ENCODE peak calls at places on chromosomes 12 and 14, in nine cellular contexts. R is cardiac muscle cell, V is mucosa of descending colon, D is thoracic aorta, J is lower lobe of right lung, G is Peyer's patch, A is tibial nerve, B is tibial artery, F is ascending aorta. W is an unnamed sample. For H3K4me1, the result is how much of the 10 kb centered on the place peaks cover.

GRCh38 chr12:86613306-86613705 is 357.1 kb upstream of the MGAT4C start:
- DNase-seq in R (peak), V (no peak), D (no peak), J (no peak), G (no peak), A (no peak), B (no peak), F (no peak), W (no peak)

GRCh38 chr14:95551435-95551834 is 16.6 kb downstream of the GLRX5 start:
- DNase-seq in R (no peak), V (no peak), D (no peak), J (no peak), G (no peak), A (no peak), B (no peak), F (no peak), W (no peak)

GRCh38 chr12:113757223-113758002 is 208.7 kb downstream of the RBM19 start:
- DNase-seq in R (no peak), V (no peak), D (no peak), J (no peak), G (no peak), A (no peak), B (no peak), F (no peak), W (no peak)

GRCh38 chr14:102828201-102828600 is 51.0 kb downstream of the TRAF3 start:
- DNase-seq in R (peak), V (no peak), D (no peak), J (no peak), G (no peak), A (no peak), B (no peak), F (no peak), W (no peak)

GRCh38 chr12:1457901-1458300 is 136.5 kb downstream of the FBXL14 start:
- DNase-seq in R (peak), V (no peak), D (peak), J (no peak), G (no peak), A (no peak), B (peak), F (peak), W (no peak)

GRCh38 chr14:72523397-72524157 is 370.3 kb downstream of the DPF3 start:
- DNase-seq in R (peak), V (no peak), D (no peak), J (no peak), G (no peak), A (peak), B (no peak), F (peak), W (no peak)

GRCh38 chr12:12811343-12811742 is 1.8 kb upstream of the DDX47 start:
- DNase-seq in R (no peak), V (no peak), D (no peak), J (no peak), G (no peak), A (no peak), B (no peak), F (peak), W (no peak)

GRCh38 chr14:32757568-32757967 is 181.1 kb upstream of the NPAS3 start:
- DNase-seq in R (no peak), V (no peak), D (no peak), J (no peak), G (no peak), A (no peak), B (no peak), F (no peak), W (no peak)

GRCh38 chr12:93127107-93127560 is 198.0 kb upstream of the EEA1 start:
- DNase-seq in R (no peak), V (no peak), D (peak), J (no peak), G (no peak), A (no peak), B (peak), F (peak), W (no peak)

GRCh38 chr14:105532735-105533141 is 6.4 kb downstream of the TMEM121 start:
- DNase-seq in R (peak), V (peak), D (no peak), J (no peak), G (peak), A (no peak), B (peak), F (no peak), W (peak)

GRCh38 chr12:45302621-45303020 is 86.7 kb downstream of the ANO6 start:
- DNase-seq in R (no peak), V (no peak), D (no peak), J (no peak), G (no peak), A (no peak), B (no peak), F (no peak), W (no peak)

GRCh38 chr12:45303955-45304354 is 88.1 kb downstream of the ANO6 start:
- DNase-seq in R (peak), V (no peak), D (no peak), J (no peak), G (no peak), A (no peak), B (no peak), F (no peak), W (no peak)

GRCh38 chr12:45296046-45296586 is 80.2 kb downstream of the ANO6 start:
- DNase-seq in R (peak), V (no peak), D (no peak), J (no peak), G (no peak), A (no peak), B (no peak), F (no peak), W (no peak)

GRCh38 chr12:45298721-45299120 is 82.8 kb downstream of the ANO6 start:
- DNase-seq in R (no peak), V (no peak), D (no peak), J (no peak), G (no peak), A (no peak), B (no peak), F (no peak), W (no peak)

GRCh38 chr12:45299132-45299692 is 83.3 kb downstream of the ANO6 start:
- DNase-seq in R (peak), V (no peak), D (no peak), J (no peak), G (no peak), A (no peak), B (no peak), F (peak), W (no peak)
- H3K4me1 ChIP-seq in R (under half), V (under half), D (half or more), J (under half), G (under half), A (under half), B (half or more), F (under half), W (under half)

GRCh38 chr14:65632487-65632886 is 220.0 kb downstream of the FUT8 start:
- DNase-seq in R (no peak), V (no peak), D (no peak), J (no peak), G (no peak), A (no peak), B (no peak), F (no peak), W (no peak)

GRCh38 chr14:65631040-65631439 is 218.5 kb downstream of the FUT8 start:
- DNase-seq in R (no peak), V (no peak), D (no peak), J (no peak), G (no peak), A (no peak), B (no peak), F (no peak), W (no peak)

GRCh38 chr14:65627315-65627714 is 214.8 kb downstream of the FUT8 start:
- DNase-seq in R (no peak), V (no peak), D (no peak), J (peak), G (no peak), A (no peak), B (no peak), F (no peak), W (no peak)

GRCh38 chr14:65623759-65624158 is 211.2 kb downstream of the FUT8 start:
- DNase-seq in R (no peak), V (no peak), D (no peak), J (no peak), G (no peak), A (no peak), B (no peak), F (no peak), W (no peak)

DNA sequence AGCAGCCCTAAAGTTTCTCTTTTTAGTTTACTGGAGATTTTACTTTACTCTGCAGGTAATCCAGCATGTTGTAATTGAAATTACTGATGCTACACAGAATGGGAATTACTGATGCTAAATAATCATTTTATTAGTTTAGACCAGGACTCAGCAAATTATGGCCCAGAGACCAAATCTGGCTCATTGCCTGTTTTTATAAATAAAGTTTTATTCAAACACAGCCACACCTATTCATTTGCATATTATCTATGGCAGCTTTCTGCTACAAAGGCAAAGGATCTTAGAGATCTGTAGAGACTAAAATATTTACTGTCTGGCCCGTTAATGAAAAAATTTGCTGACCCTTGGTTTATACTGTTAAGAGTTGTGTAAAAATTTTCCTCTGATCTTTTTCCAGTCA is 216.1 kb downstream of the FUT8 start:
- DNase-seq in R (no peak), V (no peak), D (no peak), J (no peak), G (no peak), A (no peak), B (no peak), F (no peak), W (no peak)
- TF ChIP-seq CTCF in R (no peak), V (no peak), D (no peak), J (no peak), G (no peak), A (no peak), B (no peak), F (no peak), W (no peak)

DNA sequence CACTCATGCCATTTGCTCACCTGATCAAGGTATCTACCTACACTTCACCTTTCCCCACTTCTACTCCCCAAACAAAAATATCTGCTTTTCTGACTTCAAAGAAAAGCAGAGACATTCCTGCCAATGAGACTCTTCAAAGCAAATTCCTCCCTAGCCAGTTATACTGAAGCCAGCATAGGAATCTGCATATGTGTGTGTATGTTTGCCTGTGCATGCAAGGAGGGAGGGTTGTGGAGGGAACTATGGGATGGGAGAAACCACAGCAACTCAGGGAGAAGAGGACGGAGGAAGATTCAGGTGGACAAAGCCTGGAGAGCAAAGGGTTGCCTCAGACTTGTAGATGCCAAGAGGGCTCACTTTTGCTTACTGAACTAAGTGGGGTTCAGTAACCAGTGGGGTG is 26.4 kb upstream of the VDR start:
- DNase-seq in R (no peak), V (no peak), D (no peak), J (no peak), G (no peak), A (no peak), B (no peak), F (no peak), W (no peak)
- H3K4me1 ChIP-seq in R (under half), V (under half), D (under half), J (under half), G (under half), A (under half), B (under half), F (under half), W (under half)

DNA sequence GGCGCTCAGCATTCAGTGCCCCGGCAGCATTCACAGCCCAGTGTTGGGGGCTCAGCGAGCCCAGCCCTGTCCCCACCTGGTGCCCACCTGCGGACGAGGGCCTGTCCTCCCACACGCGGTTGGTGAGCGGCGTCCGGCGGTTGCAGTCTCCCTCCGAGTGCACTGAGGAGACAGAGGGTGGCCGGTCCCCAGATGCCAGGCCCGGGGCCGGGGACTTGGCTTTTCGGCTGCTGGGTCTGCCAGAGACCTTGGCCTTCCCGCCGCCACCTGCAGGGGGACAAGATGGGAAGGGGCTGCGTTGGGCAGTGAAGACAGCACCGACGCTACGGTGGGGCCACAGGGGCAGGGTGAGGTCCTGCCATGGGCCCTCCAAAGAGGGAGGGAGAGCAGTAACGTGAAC is 31.2 kb downstream of the RFLNA start:
- DNase-seq in R (no peak), V (no peak), D (no peak), J (no peak), G (no peak), A (no peak), B (no peak), F (no peak), W (no peak)
- TF ChIP-seq CTCF in R (no peak), V (no peak), D (no peak), J (no peak), G (no peak), A (no peak), B (no peak), F (no peak), W (no peak)

DNA sequence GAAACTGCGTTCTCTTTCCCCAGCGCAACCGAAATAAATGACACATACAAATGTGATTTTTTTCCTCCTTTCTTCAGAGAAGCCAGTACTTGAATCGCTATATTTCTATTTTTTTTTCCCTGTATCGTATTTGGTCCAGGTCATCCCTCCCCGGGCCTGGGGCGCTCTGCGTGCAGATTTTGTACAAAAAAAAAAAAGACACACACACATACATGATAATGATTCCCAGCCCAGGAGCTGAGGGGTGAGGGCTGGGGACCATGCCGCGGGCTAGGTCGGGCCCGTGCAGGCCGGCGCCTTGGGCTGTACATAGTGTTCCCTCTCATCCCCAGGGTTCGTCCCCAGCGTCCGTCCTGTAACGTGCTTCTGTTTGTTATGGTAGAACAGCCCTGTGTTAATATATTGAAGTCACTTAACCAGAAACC is 3.0 kb downstream of the HOXC9 start:
- DNase-seq in R (no peak), V (peak), D (no peak), J (no peak), G (no peak), A (no peak), B (no peak), F (no peak), W (no peak)
- H3K4me1 ChIP-seq in R (under half), V (under half), D (under half), J (under half), G (under half), A (half or more), B (half or more), F (under half), W (under half)

GRCh38 chr14:67557656-67558055 is 24.6 kb downstream of the PLEKHH1 start:
- DNase-seq in R (no peak), V (no peak), D (no peak), J (no peak), G (no peak), A (no peak), B (no peak), F (no peak), W (peak)

GRCh38 chr14:67557118-67557517 is 24.0 kb downstream of the PLEKHH1 start:
- DNase-seq in R (no peak), V (no peak), D (no peak), J (no peak), G (no peak), A (no peak), B (no peak), F (no peak), W (no peak)

GRCh38 chr14:67562025-67562775 is 29.1 kb downstream of the PLEKHH1 start:
- DNase-seq in R (no peak), V (no peak), D (no peak), J (no peak), G (no peak), A (no peak), B (no peak), F (no peak), W (no peak)

GRCh38 chr14:67556671-67557070 is 23.6 kb downstream of the PLEKHH1 start:
- DNase-seq in R (no peak), V (no peak), D (no peak), J (no peak), G (no peak), A (no peak), B (no peak), F (no peak), W (no peak)

DNA sequence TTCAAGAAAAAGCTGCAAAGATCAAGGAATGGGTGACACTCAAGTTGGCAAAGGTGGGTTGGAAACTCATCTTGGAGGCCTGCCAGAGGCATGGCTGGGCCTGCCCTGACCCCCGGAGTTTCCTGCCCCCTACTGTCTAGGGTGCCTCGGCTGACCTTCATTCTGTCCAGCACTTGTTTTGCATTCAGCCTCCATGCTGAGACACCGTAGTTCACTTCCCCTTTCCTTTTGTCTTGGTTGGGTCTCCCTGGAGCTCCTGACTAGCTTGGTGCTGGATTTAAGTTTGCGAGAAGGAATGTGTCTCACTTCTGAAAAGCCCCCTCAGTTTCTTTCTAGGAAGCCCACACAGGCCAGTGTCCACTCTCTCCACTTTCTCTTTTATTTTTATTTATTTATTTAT is 26.5 kb downstream of the PLEKHH1 start:
- DNase-seq in R (no peak), V (no peak), D (no peak), J (no peak), G (no peak), A (no peak), B (no peak), F (no peak), W (no peak)
- TF ChIP-seq CTCF in R (no peak), V (no peak), D (no peak), J (no peak), G (no peak), A (no peak), B (no peak), F (no peak), W (no peak)

DNA sequence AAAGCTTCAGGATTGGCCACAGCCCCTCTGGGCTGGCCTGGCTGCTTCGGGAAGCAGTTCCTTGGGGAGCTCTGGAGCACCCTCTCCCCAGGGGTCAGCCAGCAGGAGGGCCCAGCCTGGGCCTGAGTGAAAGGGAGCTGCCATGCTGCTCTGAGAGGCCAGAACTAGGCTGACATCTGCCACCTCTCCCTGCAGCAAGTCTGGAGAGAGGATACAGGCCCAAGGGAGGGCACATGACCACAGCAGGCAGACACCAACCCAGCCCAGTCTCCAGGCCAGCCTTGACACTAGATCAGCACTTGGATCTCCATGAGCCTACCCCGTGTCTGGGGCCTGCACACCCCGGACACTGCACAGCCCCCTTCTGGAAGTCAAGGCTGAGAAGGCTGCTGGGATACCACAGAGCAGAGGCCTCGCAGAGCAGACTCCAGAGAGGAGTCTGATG is 13.1 kb downstream of the COL2A1 start:
- DNase-seq in R (no peak), V (no peak), D (no peak), J (no peak), G (no peak), A (no peak), B (peak), F (no peak), W (no peak)
- H3K4me1 ChIP-seq in R (under half), V (under half), D (under half), J (under half), G (under half), A (under half), B (under half), F (under half), W (under half)

DNA sequence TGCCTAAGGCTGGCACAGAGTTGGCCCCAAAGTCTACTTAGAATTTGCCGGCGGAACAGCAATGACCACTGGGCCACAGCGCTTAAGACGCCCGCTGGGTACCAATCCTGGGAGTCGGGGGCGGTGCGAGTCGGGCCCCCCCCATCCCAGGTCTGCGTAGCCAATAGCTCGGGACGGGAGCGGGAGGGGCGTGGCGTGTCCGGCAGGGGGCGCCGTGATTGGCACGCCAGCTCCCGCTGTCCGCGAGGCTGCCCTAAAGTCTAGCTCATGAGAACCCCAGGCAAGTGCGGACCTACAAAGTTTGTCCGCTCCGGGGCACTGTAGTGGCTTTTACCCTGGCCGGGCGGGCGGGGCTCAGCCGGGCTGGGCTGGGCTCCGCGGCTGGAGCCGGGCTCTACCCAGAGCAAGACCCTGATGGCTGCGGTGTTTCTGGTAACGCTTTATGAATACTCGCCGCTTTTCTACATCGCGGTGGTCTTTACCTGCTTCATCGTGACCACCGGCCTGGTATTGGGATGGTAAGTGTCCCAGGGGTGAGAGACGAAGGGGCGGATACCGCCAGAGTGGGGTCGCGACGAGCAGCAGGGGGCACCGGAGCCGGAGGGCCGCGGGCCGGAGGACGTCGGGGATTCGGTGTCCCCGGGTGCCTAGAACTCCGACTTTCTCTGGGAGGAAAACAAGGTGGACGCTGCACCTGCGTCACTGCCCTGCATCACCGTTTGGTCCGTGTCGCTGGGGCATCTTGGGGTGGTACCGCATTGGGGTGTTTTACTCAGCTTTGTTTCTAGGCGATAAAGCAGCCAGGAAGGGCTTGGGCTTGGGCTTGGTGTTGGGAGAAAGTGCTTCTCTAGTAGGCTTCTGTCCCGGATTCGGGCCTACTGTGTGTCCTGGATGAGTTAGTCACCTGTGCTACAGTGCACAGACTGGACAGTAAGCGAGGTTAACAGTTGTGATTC is at the start of gene CGRRF1:
- DNase-seq in R (peak), V (peak), D (peak), J (peak), G (peak), A (peak), B (peak), F (peak), W (peak)
- TF ChIP-seq CTCF in R (peak), V (peak), D (peak), J (peak), G (peak), A (peak), B (peak), F (peak), W (peak)

DNA sequence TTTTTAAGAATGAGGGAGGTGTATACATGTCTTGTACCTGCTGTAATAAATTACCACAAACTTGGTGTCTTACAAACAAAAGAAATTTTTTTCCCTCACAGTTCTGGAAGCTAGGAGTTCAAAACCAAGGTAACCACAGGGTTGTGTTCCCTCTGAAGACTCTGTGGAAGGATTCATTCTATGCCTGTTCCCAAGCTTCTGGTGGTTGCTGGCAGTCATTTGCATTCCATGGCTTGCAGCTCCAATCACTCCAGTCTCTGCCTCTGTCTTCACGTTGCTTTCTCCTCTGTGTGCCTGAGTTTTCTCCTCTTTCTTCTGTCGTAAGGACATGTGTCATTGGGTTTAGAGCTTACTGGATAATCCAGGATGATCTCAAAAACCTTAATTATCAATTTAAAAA is 15.4 kb upstream of the ZNF641 start:
- DNase-seq in R (peak), V (no peak), D (no peak), J (no peak), G (no peak), A (no peak), B (no peak), F (no peak), W (no peak)
- H3K4me1 ChIP-seq in R (under half), V (under half), D (under half), J (under half), G (under half), A (under half), B (under half), F (under half), W (under half)